ENCODE peak calls at places on chromosomes 3 and 15, in nine cellular contexts. M is AG09309, V is AG04450, Y is breast epithelium, R is Caco-2, F is uterus, Z is heart left ventricle, Q is tibial nerve, D is GM23338. W is an unnamed sample.

GRCh38 chr3:69422751-69423150 is 36.9 kb upstream of the FRMD4B start:
- DNase-seq in D (no peak), Z (no peak), F (no peak), V (no peak), R (no peak), M (no peak), Q (no peak), Y (no peak), W (peak; percentile 75)

GRCh38 chr15:55289011-55289572 is 521 bp downstream of the RAB27A start:
- DNase-seq in Y (peak; percentile 37), F (peak; percentile 30), R (peak; percentile 38), M (no peak), Q (no peak), V (no peak), D (peak; percentile 57), Z (no peak), W (peak; percentile 53)

GRCh38 chr15:99122831-99123705 is 18.2 kb downstream of the SYNM start:
- DNase-seq in D (no peak), Q (no peak), M (no peak), V (no peak), R (no peak), F (no peak), Z (no peak), Y (no peak), W (no peak)

GRCh38 chr15:101162701-101163483 is 89.0 kb downstream of the CHSY1 start:
- DNase-seq in D (no peak), Z (peak; percentile 86), F (no peak), Q (no peak), V (no peak), Y (peak; percentile 62), M (no peak), R (no peak), W (no peak)

GRCh38 chr3:117695321-117695720 is 985.7 kb downstream of the TUSC7 start:
- DNase-seq in Q (no peak), M (peak; percentile 11), V (no peak), Y (no peak), R (no peak), F (no peak), Z (no peak), D (no peak), W (peak; percentile 14)

GRCh38 chr3:10386121-10386520 is 65.2 kb upstream of the SEC13 start:
- DNase-seq in R (no peak), V (no peak), D (no peak), Y (no peak), Q (no peak), F (no peak), M (no peak), Z (no peak), W (no peak)

GRCh38 chr3:77815467-77815866 is 775.6 kb downstream of the ROBO2 start:
- DNase-seq in Z (no peak), R (peak; percentile 14), Q (no peak), D (peak; percentile 73), V (no peak), M (no peak), Y (no peak), F (no peak), W (peak; percentile 18)

GRCh38 chr3:62703423-62704167 is 171.6 kb downstream of the CADPS start:
- DNase-seq in M (no peak), D (no peak), V (no peak), Z (no peak), F (no peak), R (no peak), Y (no peak), Q (no peak), W (no peak)

GRCh38 chr3:155870945-155871745 is 695 bp downstream of the GMPS start:
- DNase-seq in R (peak; percentile 65), D (peak; percentile 60), Q (peak; percentile 35), M (no peak), F (peak; percentile 50), Y (peak; percentile 34), Z (peak; percentile 81), V (no peak), W (peak; percentile 54)

GRCh38 chr3:185153861-185154629 is 1.2 kb upstream of the C3orf70 start:
- DNase-seq in Q (no peak), V (no peak), R (no peak), F (no peak), Y (peak; percentile 24), M (no peak), Z (no peak), D (peak; percentile 57), W (no peak)

GRCh38 chr15:35437157-35437556 is 108.8 kb downstream of the DPH6 start:
- DNase-seq in Y (no peak), V (no peak), F (no peak), D (peak; percentile 54), R (peak; percentile 16), M (no peak), Q (no peak), Z (no peak), W (peak; percentile 6)

GRCh38 chr3:142875583-142876207 is 13.2 kb downstream of the PCOLCE2 start:
- DNase-seq in D (no peak), V (no peak), Q (no peak), F (no peak), R (no peak), M (no peak), Z (no peak), Y (no peak), W (no peak)

GRCh38 chr15:92958105-92958504 is 58.0 kb downstream of the CHD2 start:
- DNase-seq in Y (no peak), F (no peak), Q (no peak), V (no peak), R (no peak), D (no peak), Z (no peak), M (peak; percentile 7), W (peak; percentile 75)

GRCh38 chr3:171347017-171347979 is 112.9 kb downstream of the TNIK start:
- DNase-seq in D (no peak), V (no peak), R (no peak), Z (no peak), M (no peak), Y (no peak), F (no peak), Q (no peak), W (peak; percentile 60)

GRCh38 chr3:30747771-30748281 is 141.4 kb downstream of the TGFBR2 start:
- DNase-seq in R (peak; percentile 16), V (no peak), M (peak; percentile 28), F (no peak), D (peak; percentile 70), Z (no peak), Q (no peak), Y (no peak), W (peak; percentile 63)

DNA sequence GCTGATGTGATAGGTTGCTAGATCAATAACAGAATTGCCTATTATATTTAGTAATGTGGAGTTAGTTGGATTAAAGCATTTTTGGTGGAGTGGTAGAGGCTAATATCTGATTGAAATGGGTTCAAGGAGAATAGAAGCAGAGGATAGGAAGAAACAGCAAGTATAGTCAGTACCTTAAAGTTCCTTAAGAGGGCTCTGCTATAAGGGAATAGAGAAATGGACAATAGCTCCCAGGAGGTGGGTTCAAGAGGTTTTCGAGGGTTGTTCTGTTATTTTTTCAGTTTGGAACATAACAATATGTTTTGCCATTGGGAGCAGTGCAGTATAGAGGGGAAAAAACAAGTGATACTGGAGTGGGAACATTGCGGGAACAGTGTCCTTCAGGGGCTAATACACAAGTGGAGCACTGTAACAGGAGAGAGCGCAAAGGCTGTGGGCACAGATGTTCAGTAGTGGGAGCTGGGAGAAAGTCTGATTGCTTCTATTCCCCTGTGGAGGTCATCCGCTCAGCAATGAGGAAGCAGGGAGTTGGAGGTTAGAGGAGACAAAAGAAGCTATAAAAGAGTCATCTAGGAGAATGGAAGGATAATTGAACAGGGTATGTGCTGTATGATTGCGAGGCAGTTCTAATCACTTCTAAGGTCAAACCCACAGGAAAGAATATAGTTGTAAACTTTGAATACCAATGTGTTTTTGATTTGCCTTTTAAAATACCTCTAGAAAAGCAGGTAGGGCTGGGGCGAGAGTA is 3.3 kb downstream of the MRPS11 start:
- DNase-seq in V (no peak), M (no peak), R (no peak), F (no peak), Y (no peak), Q (no peak), D (peak; percentile 27), Z (no peak), W (no peak)
- TF ChIP-seq CTCF in V (peak; percentile 9), M (no peak), R (no peak), F (no peak), Y (no peak), Q (no peak), D (peak; percentile 24), Z (no peak), W (no peak)

DNA sequence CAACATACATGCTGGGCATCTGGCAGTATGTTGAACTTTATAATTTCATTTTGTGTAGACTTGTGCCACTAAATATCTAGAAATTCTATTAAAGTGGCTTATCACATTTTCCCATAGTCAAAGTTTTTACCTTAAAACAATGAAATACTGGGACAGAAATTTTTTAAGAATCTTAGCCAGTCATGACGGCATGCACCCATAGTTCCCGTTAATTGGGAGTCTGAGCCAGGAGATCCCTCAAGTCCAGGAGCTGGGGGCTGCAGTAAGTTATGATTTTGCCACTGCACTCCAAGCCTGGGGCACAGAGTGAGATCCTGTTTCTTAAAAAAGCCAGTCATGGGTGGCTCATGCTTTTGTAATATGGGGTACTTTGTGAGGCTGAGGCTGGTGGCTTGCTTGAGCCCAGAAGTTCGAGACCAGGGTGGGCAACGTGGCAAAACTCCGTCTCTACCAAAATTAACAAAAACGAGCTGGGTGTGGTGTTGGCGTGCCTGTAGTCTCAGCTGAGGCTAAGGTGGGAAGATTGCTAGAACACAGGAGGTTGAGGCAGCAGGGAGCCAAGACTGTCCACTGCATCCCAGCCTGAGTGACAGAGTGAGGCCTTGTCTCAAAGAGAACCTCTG is 3.1 kb downstream of the RPSA start:
- DNase-seq in F (no peak), V (no peak), Q (no peak), D (no peak), Z (no peak), M (no peak), R (no peak), Y (no peak), W (no peak)
- H3K4me3 ChIP-seq in F (no peak overlapping the region), V (peak overlapping the region; percentile 2), Q (no peak overlapping the region), D (peak overlapping the region; percentile 64), Z (no peak overlapping the region), M (no peak overlapping the region), R (no peak overlapping the region), Y (no peak overlapping the region), W (no peak overlapping the region)

GRCh38 chr3:150830094-150830681 is 67.2 kb upstream of the SIAH2 start:
- DNase-seq in M (no peak), Z (no peak), Y (no peak), D (peak; percentile 60), V (no peak), R (peak; percentile 20), Q (no peak), F (no peak), W (peak; percentile 15)
- TF ChIP-seq CTCF in M (peak; percentile 13), Z (peak; percentile 4), Y (no peak), D (peak; percentile 53), V (peak; percentile 8), R (no peak), Q (no peak), F (no peak), W (peak; percentile 31)

DNA sequence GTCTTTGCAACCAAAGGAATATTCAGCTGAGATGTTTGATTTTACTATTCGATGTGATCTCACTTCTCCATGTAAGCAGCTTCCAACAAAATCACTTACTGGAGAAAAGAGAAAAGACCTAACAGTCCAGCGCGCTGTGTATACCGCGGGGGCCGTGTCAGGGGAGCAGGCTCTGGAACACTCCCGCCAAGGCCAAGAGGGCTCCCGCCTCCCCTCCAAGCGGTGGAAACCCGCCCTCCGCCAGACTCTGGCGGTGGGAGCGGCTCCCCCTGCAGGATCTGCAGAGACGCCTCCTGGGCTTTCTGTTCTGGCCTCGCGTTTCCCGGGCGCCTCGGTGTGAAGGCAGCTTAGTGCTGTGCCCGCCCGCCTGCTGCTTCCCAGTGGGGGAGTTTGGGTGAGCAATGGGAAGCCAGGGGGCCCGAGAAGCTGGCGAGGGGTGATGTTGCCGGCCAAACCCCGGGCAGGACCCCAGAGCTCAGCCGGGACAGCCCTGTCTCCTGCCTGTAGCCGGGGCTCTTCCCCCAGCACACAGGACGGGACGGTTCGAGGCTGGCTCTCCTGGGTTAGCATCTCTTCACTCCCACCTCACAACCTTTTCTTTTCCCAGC is 36.3 kb downstream of the CHST14 start:
- DNase-seq in V (no peak), Q (peak; percentile 26), D (peak; percentile 95), R (peak; percentile 85), Z (peak; percentile 88), M (no peak), F (peak; percentile 80), Y (peak; percentile 42), W (peak; percentile 69)
- H3K4me3 ChIP-seq in V (peak overlapping the region; percentile 35), Q (peak overlapping the region; percentile 46), D (peak overlapping the region; percentile 55), R (no peak overlapping the region), Z (no peak overlapping the region), M (peak overlapping the region; percentile 36), F (no peak overlapping the region), Y (peak overlapping the region; percentile 56), W (peak overlapping the region; percentile 11)